ENCODE peak calls at places on chromosomes 11 and 22, in four cellular contexts. B is neuronal stem cell, O is OCI-LY7, U is suprapubic skin. G is an unnamed sample.

GRCh38 chr11:121722431-121723256 is 269.9 kb upstream of the SORL1-AS1 start:
- DNase-seq in B (peak), U (peak), O (no peak), G (peak)

GRCh38 chr11:13110929-13111812 is 102.1 kb downstream of the RASSF10 start:
- DNase-seq in U (no peak), B (no peak), O (no peak), G (no peak)

GRCh38 chr22:25495286-25495685 is 69.2 kb upstream of the GRK3 start:
- DNase-seq in B (no peak), O (no peak), U (no peak), G (no peak)

GRCh38 chr11:120130176-120130980 is 7.5 kb downstream of the TRIM29 start:
- DNase-seq in O (no peak), U (peak), B (no peak), G (no peak)

GRCh38 chr11:101096036-101096704 is 33.4 kb downstream of the PGR start:
- DNase-seq in U (no peak), O (no peak), B (no peak), G (no peak)

GRCh38 chr22:18997925-18998315 is 61.8 kb upstream of the PRODH start:
- DNase-seq in U (no peak), O (no peak), B (no peak), G (no peak)

GRCh38 chr22:30877662-30878515 is 90.7 kb downstream of the MORC2 start:
- DNase-seq in U (no peak), O (no peak), B (no peak), G (no peak)

GRCh38 chr11:117583063-117583801 is 213.8 kb downstream of the DSCAML1 start:
- DNase-seq in U (peak), B (peak), O (no peak), G (no peak)

GRCh38 chr22:24683671-24684070 is 80.7 kb downstream of the GGT1 start:
- DNase-seq in B (no peak), O (no peak), U (no peak), G (no peak)

GRCh38 chr11:2574553-2575535 is 125.0 kb downstream of the KCNQ1OT1 start:
- DNase-seq in O (no peak), B (no peak), U (peak), G (no peak)

GRCh38 chr11:41878158-41878557 is 418.7 kb upstream of the LRRC4C start:
- DNase-seq in U (no peak), O (no peak), B (no peak), G (no peak)

GRCh38 chr11:121281609-121282164 is 10.9 kb upstream of the SC5D start:
- DNase-seq in U (no peak), O (no peak), B (no peak), G (no peak)

GRCh38 chr11:112961146-112961668 is at the start of gene NCAM1:
- DNase-seq in B (peak), O (peak), U (peak), G (peak)

GRCh38 chr11:74311352-74311926 is at the start of gene P4HA3:
- DNase-seq in O (no peak), B (peak), U (no peak), G (peak)

GRCh38 chr11:72617080-72617744 is 57.0 kb downstream of the PDE2A start:
- DNase-seq in B (no peak), O (no peak), U (no peak), G (no peak)

GRCh38 chr22:33884829-33885228 is 35.4 kb downstream of the LARGE1 start:
- DNase-seq in U (no peak), O (no peak), B (no peak), G (no peak)

GRCh38 chr22:36143956-36144355 is 16.6 kb downstream of the APOL3 start:
- DNase-seq in B (no peak), O (no peak), U (no peak), G (no peak)

GRCh38 chr11:125625594-125626380 is 824 bp downstream of the CHEK1 start:
- DNase-seq in O (peak), U (peak), B (peak), G (peak)

GRCh38 chr11:117419915-117420485 is 92.3 kb downstream of the CEP164 start:
- DNase-seq in O (no peak), B (no peak), U (no peak), G (no peak)

GRCh38 chr11:78810489-78811090 is 235.9 kb upstream of the NARS2 start:
- DNase-seq in B (no peak), U (no peak), O (no peak), G (no peak)

GRCh38 chr22:44181033-44181911 is 547 bp downstream of the PARVG start:
- DNase-seq in B (no peak), U (no peak), O (no peak), G (no peak)

GRCh38 chr22:34800265-34800664 is 265.7 kb upstream of the ISX start:
- DNase-seq in O (no peak), U (no peak), B (no peak), G (no peak)

GRCh38 chr11:86741489-86742435 is 58.6 kb upstream of the PRSS23 start:
- DNase-seq in B (no peak), U (no peak), O (no peak), G (no peak)

GRCh38 chr11:129804012-129804411 is 11.6 kb upstream of the TMEM45B start:
- DNase-seq in B (no peak), O (no peak), U (no peak), G (no peak)

GRCh38 chr22:46738642-46738960 is 549 bp upstream of the CERK start:
- DNase-seq in O (no peak), B (no peak), U (no peak), G (no peak)

GRCh38 chr11:60718524-60719316 is 5.8 kb upstream of the MS4A18 start:
- DNase-seq in B (no peak), O (no peak), U (no peak), G (no peak)

GRCh38 chr22:28799125-28799833 is 1.1 kb downstream of the XBP1 start:
- DNase-seq in O (peak), U (peak), B (no peak), G (no peak)

GRCh38 chr11:117980280-117980679 is 5.9 kb upstream of the IL10RA start:
- DNase-seq in O (no peak), B (no peak), U (no peak), G (no peak)

GRCh38 chr22:31271485-31271884 is 20.8 kb downstream of the PIK3IP1 start:
- DNase-seq in U (no peak), B (no peak), O (no peak), G (no peak)

GRCh38 chr22:25448435-25449051 is 115.9 kb upstream of the GRK3 start:
- DNase-seq in O (peak), B (no peak), U (no peak), G (no peak)

GRCh38 chr11:43579171-43579918 is 101.2 kb upstream of the HSD17B12 start:
- DNase-seq in B (no peak), U (no peak), O (peak), G (no peak)

GRCh38 chr11:17683378-17684161 is 35.8 kb upstream of the MYOD1 start:
- DNase-seq in U (no peak), O (no peak), B (no peak), G (no peak)

GRCh38 chr11:61968758-61969390 is 1.4 kb upstream of the FTH1 start:
- DNase-seq in B (no peak), U (no peak), O (no peak), G (no peak)

GRCh38 chr22:23180301-23180892 is at the start of gene BCR:
- DNase-seq in B (no peak), O (peak), U (peak), G (no peak)

DNA sequence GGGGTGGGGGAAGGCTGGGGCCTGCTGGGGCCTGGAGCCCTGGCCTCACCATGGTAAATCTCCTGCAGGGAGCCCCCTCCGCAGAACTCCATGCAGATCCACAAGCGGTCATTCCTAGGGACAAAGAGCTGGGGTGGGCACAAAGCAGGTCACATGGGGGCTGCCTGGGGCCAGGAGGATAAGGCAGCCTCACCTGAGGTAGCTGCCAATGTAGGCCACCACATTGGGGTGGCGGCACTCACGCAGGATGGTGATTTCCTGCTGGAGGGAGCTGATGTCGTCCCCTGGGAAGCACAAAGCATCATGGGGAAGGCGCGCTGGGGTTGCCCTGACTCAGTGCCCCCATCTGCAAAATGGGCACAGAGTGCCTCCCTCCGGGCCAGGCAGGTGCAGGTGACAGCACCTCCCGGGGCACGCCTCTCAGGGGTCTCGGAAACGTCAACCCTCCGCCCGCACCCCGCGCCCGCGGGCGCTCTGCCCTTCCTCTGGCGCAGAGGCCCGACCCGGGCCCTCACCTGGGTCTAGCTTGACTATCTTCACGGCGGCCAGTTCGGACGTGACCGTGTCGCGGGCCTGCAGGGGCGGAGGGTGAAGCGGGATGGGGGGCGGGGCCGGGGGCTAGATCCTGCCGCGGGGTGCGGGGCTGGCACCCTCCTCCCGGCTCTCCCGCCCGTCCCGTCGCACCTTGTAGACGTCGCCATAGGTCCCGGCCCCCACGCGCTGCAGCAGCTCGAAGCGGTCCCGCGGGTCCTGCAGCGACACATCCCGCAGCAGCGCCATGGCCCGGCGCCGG is 448 bp downstream of the MAP4K2 start:
- DNase-seq in O (peak), U (peak), B (peak), G (no peak)
- H3K27ac ChIP-seq in O (peak), U (peak), B (no peak), G (no peak)

GRCh38 chr22:32446321-32446720 is 17.9 kb downstream of the BPIFC start:
- DNase-seq in U (no peak), O (no peak), B (no peak), G (no peak)

GRCh38 chr22:32444068-32444467 is 20.2 kb downstream of the BPIFC start:
- DNase-seq in B (peak), O (peak), U (no peak), G (no peak)

GRCh38 chr22:32448980-32449379 is 15.3 kb downstream of the BPIFC start:
- DNase-seq in O (no peak), U (no peak), B (no peak), G (no peak)
- H3K27ac ChIP-seq in O (no peak), U (no peak), B (no peak), G (no peak)

GRCh38 chr22:45542001-45542520 is 39.4 kb downstream of the FBLN1 start:
- DNase-seq in B (no peak), O (no peak), U (no peak), G (no peak)

GRCh38 chr22:45546333-45547015 is 43.8 kb downstream of the FBLN1 start:
- DNase-seq in B (no peak), U (no peak), O (no peak), G (no peak)

GRCh38 chr22:45547016-45547345 is 44.3 kb downstream of the FBLN1 start:
- DNase-seq in U (no peak), O (no peak), B (no peak), G (no peak)

GRCh38 chr22:45543243-45543642 is 40.6 kb downstream of the FBLN1 start:
- DNase-seq in O (no peak), B (no peak), U (no peak), G (no peak)

GRCh38 chr22:45544588-45545170 is 42.0 kb downstream of the FBLN1 start:
- DNase-seq in O (no peak), U (no peak), B (no peak), G (no peak)
- H3K27ac ChIP-seq in O (no peak), U (peak), B (no peak), G (no peak)

GRCh38 chr11:20211691-20212090 is 51.4 kb upstream of the DBX1 start:
- DNase-seq in B (no peak), U (no peak), O (no peak), G (no peak)
- H3K27ac ChIP-seq in B (no peak), U (no peak), O (no peak), G (no peak)

GRCh38 chr11:27173545-27173944 is 132.9 kb downstream of the BBOX1 start:
- DNase-seq in O (no peak), U (no peak), B (no peak), G (no peak)
- H3K27ac ChIP-seq in O (no peak), U (peak), B (no peak), G (no peak)

DNA sequence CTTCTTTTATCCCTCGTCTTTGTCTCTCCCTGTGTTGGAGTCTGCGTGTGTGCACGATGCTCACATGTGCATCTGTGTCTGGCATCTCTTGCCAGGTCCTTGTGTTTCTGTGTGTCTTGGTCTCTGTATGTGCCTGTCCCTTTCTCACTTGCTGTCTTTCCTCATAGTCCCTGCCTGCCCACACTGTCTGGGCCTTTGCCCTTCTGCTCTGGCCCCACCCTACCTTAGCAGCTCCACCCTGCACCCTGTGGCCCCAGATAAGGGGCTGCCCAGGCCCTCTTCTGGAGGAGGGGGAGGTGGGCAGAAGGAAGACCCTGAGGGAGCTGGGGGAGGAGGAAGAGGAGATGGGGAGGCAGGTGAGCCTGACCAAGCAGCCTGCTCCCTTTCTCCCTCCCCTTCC is 2.8 kb downstream of the EHBP1L1 start:
- DNase-seq in O (no peak), B (no peak), U (no peak), G (no peak)
- H3K27ac ChIP-seq in O (no peak), B (no peak), U (no peak), G (no peak)

GRCh38 chr11:111312076-111312475 is 13.7 kb downstream of the POU2AF3 start:
- DNase-seq in U (no peak), B (no peak), O (no peak), G (no peak)

GRCh38 chr11:111309516-111309915 is 11.2 kb downstream of the POU2AF3 start:
- DNase-seq in B (no peak), O (no peak), U (no peak), G (no peak)

GRCh38 chr11:111308140-111308539 is 9.8 kb downstream of the POU2AF3 start:
- DNase-seq in B (no peak), U (no peak), O (no peak), G (no peak)

GRCh38 chr11:111310723-111311122 is 12.4 kb downstream of the POU2AF3 start:
- DNase-seq in B (no peak), U (no peak), O (no peak), G (no peak)

DNA sequence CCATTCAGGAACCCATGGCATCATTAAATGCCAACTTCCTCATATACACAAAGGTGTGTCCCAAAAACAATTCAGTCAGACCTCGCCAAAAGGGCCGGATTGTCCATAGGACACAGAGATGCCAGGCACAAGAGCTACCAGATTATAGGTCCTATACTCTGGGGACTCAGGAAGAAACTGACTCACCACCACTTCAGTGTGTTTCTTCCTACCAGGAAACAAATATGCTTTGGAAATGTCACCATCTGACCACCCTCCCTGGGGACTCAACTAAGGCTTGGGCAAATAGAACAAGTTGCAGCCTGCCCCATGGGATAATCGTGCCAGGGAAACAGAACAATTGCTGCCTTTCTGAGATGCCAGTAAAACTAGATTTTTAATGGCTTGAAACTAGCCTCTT is 11.7 kb downstream of the POU2AF3 start:
- DNase-seq in U (no peak), B (no peak), O (no peak), G (no peak)
- H3K27ac ChIP-seq in U (no peak), B (no peak), O (no peak), G (no peak)

DNA sequence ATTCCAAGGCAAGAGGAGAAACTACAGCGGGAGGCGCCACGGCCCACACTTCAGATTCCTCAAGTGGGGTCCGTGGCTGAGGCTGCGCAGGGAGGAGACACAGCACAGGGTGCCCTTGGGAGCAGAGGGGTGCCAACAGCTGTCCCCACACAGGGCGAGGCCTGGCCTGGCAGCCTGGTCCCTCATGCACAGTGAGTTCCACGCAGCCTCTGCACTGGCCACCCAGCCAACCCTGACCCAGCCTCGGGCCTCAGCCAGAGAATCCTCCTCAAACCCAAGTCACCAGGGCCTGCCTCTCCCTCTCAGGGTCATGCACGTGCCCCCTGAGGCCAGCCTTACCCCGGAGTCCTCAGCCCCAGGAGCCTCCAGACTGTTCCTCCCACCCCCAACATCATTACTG is 22.4 kb upstream of the MOB2 start:
- DNase-seq in B (no peak), O (no peak), U (peak), G (no peak)
- H3K27ac ChIP-seq in B (no peak), O (no peak), U (no peak), G (no peak)

DNA sequence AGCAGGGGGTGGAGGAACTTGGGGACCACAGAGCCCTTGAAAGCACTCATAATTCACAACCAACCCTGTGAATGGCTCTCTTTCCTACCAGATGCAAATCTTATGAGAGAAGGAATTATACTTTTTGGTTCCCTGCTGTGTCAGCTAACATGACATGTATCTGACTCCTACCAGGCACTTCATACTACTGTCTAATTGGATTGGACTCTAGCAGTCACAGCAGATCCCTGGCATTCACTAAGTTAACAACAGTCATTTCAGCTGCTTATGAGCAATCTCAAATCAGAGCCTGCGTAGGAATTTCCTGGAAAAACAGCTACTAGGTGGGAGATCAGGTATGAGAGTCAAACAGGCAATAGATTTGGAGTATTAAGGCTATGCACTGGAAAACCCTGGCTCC is 11.1 kb upstream of the ENDOD1 start:
- DNase-seq in O (no peak), U (no peak), B (no peak), G (no peak)
- H3K27ac ChIP-seq in O (no peak), U (no peak), B (no peak), G (no peak)

DNA sequence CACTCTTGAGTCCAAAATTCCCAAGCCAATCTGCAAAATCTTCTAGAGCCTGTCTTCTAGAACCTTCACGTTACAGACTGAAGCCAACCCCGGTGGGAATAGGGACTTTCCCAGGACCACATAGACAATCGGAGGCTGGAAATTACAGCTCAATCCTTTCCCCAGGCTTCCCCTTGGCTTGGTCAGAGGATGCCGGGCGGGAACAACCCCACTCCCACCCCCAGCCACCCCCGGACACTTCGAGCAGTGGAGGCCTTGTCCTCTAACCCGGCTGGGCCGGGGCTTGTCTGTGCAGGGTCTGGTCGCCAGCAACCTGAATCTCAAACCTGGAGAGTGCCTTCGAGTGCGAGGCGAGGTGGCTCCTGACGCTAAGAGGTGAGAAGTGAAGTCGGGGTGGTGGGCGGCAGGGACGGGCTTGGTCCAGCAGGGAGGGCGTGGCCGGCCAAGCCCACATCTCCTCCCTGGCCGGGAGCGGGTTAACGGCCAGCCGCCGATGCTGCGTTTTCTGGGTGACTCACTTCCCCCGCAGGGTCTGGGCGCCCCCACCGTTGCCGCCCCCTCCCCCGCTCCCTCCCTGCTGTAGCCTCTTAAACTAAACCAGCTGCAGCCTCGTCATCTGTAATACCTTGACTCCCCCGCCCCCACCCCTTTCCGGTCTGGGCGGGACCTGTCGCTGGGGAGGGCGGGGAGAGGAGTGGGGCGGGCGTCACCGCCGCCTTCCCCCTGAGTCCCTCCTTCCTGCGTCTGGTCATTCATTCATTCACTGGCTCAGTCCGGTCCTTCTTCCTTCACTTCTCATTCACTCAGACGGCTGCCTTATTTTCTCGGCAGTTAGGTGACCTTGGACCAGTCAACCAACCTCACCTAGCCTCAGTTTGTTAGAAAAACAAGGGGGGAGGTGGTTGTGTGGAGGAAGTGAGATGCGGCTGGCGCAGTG is 1.5 kb downstream of the LGALS1 start:
- DNase-seq in B (peak), O (peak), U (peak), G (no peak)
- H3K27ac ChIP-seq in B (peak), O (peak), U (peak), G (no peak)